ENCODE peak calls at places on chromosome 10, in ten cellular contexts. E is A549; H is stimulated activated CD4-positive, alpha-beta T cell treated with anti-CD3 and anti-CD28 coated beads, Interleukin-1b, Interleukin-23, amount 100 ng/mL, for 24 hours; K is GM23338; C is myocyte; P is IMR-90; V is activated naive CD8-positive, alpha-beta T cell treated with anti-CD3 and anti-CD28 coated beads for 36 hours; U is activated T-cell treated with anti-CD3 and anti-CD28 coated beads, Interleukin-2, amount 50 U/mL, for 72 hours; X is hepatic stellate cell; B is B cell. W is an unnamed sample.

GRCh38 chr10:131902211-131902610 is 1.4 kb downstream of the PPP2R2D start:
- DNase-seq in E (no peak), H (no peak), K (no peak), C (no peak), P (no peak), V (no peak), U (no peak), X (no peak), B (no peak), W (no peak)

GRCh38 chr10:59176241-59177030 is at the start of gene PHYHIPL:
- DNase-seq in E (peak), H (no peak), K (peak), C (peak), P (no peak), V (no peak), U (no peak), X (no peak), B (no peak), W (peak)

GRCh38 chr10:70558871-70559810 is 43.4 kb downstream of the PRF1 start:
- DNase-seq in E (peak), H (peak), K (peak), C (peak), P (peak), V (peak), U (peak), X (peak), B (no peak), W (peak)

GRCh38 chr10:52674474-52674873 is 98.1 kb downstream of the MBL2 start:
- DNase-seq in E (no peak), H (no peak), K (no peak), C (no peak), P (no peak), V (no peak), U (no peak), X (no peak), B (no peak), W (no peak)

GRCh38 chr10:115026041-115026779 is 67.0 kb upstream of the ATRNL1 start:
- DNase-seq in E (no peak), H (no peak), K (peak), C (no peak), P (no peak), V (no peak), U (no peak), X (no peak), B (no peak), W (no peak)

GRCh38 chr10:101040851-101041250 is 9.8 kb downstream of the SFXN3 start:
- DNase-seq in E (no peak), H (no peak), K (no peak), C (no peak), P (no peak), V (no peak), U (no peak), X (no peak), B (no peak), W (no peak)

GRCh38 chr10:96720422-96721206 is at the start of gene PIK3AP1:
- DNase-seq in E (peak), H (peak), K (peak), C (peak), P (no peak), V (peak), U (peak), X (peak), B (peak), W (no peak)

GRCh38 chr10:84135836-84136235 is 3.5 kb upstream of the GHITM start:
- DNase-seq in E (no peak), H (no peak), K (no peak), C (no peak), P (no peak), V (no peak), U (no peak), X (no peak), B (no peak), W (no peak)

GRCh38 chr10:71092812-71093391 is 119.5 kb upstream of the UNC5B start:
- DNase-seq in E (no peak), H (no peak), K (no peak), C (peak), P (no peak), V (no peak), U (no peak), X (peak), B (no peak), W (no peak)

GRCh38 chr10:101161494-101162299 is 30.6 kb downstream of the TLX1 start:
- DNase-seq in E (peak), H (peak), K (peak), C (peak), P (peak), V (peak), U (peak), X (peak), B (peak), W (peak)

GRCh38 chr10:103859161-103860141 is 4.1 kb upstream of the SH3PXD2A start:
- DNase-seq in E (peak), H (peak), K (peak), C (peak), P (peak), V (peak), U (peak), X (peak), B (no peak), W (no peak)

GRCh38 chr10:89032141-89032814 is 41.7 kb downstream of the FAS start:
- DNase-seq in E (peak), H (peak), K (peak), C (no peak), P (peak), V (peak), U (peak), X (peak), B (no peak), W (no peak)

GRCh38 chr10:25493122-25493893 is 318.5 kb downstream of the GPR158 start:
- DNase-seq in E (peak), H (no peak), K (peak), C (peak), P (peak), V (no peak), U (no peak), X (no peak), B (no peak), W (no peak)

GRCh38 chr10:11685787-11686218 is 56.4 kb upstream of the ECHDC3 start:
- DNase-seq in E (no peak), H (no peak), K (no peak), C (peak), P (peak), V (peak), U (peak), X (no peak), B (peak), W (no peak)

GRCh38 chr10:132663666-132664365 is 122.1 kb downstream of the NKX6-2 start:
- DNase-seq in E (no peak), H (no peak), K (no peak), C (no peak), P (no peak), V (no peak), U (no peak), X (no peak), B (no peak), W (no peak)

GRCh38 chr10:24272374-24272773 is 63.4 kb downstream of the KIAA1217 start:
- DNase-seq in E (no peak), H (no peak), K (peak), C (no peak), P (no peak), V (no peak), U (no peak), X (no peak), B (no peak), W (no peak)

GRCh38 chr10:52864459-52865106 is 92.0 kb upstream of the MBL2 start:
- DNase-seq in E (peak), H (no peak), K (peak), C (peak), P (peak), V (no peak), U (no peak), X (peak), B (no peak), W (no peak)

GRCh38 chr10:104424719-104425118 is 71.1 kb downstream of the CFAP58 start:
- DNase-seq in E (no peak), H (no peak), K (no peak), C (no peak), P (peak), V (no peak), U (no peak), X (no peak), B (no peak), W (no peak)

GRCh38 chr10:620417-620816 is 69.1 kb downstream of the DIP2C start:
- DNase-seq in E (no peak), H (no peak), K (no peak), C (no peak), P (no peak), V (no peak), U (no peak), X (no peak), B (peak), W (no peak)

GRCh38 chr10:24452030-24452429 is 243.1 kb downstream of the KIAA1217 start:
- DNase-seq in E (no peak), H (no peak), K (no peak), C (no peak), P (no peak), V (no peak), U (no peak), X (no peak), B (no peak), W (no peak)

GRCh38 chr10:21022821-21023220 is 125.7 kb upstream of the NEBL start:
- DNase-seq in E (no peak), H (no peak), K (no peak), C (no peak), P (no peak), V (no peak), U (no peak), X (no peak), B (no peak), W (no peak)

GRCh38 chr10:7423521-7423920 is 12.7 kb upstream of the SFMBT2 start:
- DNase-seq in E (no peak), H (no peak), K (peak), C (no peak), P (no peak), V (no peak), U (no peak), X (no peak), B (no peak), W (no peak)

W was measured in dorsolateral prefrontal cortex.